ENCODE peak calls at places on chromosomes 12 and 14, in five cellular contexts. R is fibroblast of lung, I is H1, L is H9, F is neuronal stem cell. D is an unnamed sample. For H3K4me1, the result is how much of the 10 kb centered on the place peaks cover.

GRCh38 chr14:94104731-94105130 is 5.8 kb upstream of the IFI27 start:
- DNase-seq in R (no peak), I (no peak), L (no peak), F (no peak), D (no peak)

GRCh38 chr12:57726151-57726883 is 12.2 kb downstream of the AGAP2 start:
- DNase-seq in R (peak), I (peak), L (peak), F (peak), D (peak)

GRCh38 chr14:54600685-54601084 is 33.8 kb downstream of the SAMD4A start:
- DNase-seq in R (no peak), I (no peak), L (no peak), F (no peak), D (no peak)

GRCh38 chr12:11896530-11896929 is 174.2 kb upstream of the BCL2L14 start:
- DNase-seq in R (no peak), I (no peak), L (no peak), F (no peak), D (no peak)

GRCh38 chr12:77087427-77087826 is 22.1 kb upstream of the E2F7 start:
- DNase-seq in R (peak), I (no peak), L (no peak), F (no peak), D (no peak)

GRCh38 chr14:56805992-56806737 is 4.1 kb downstream of the OTX2 start:
- DNase-seq in R (no peak), I (peak), L (no peak), F (no peak), D (no peak)

GRCh38 chr12:102438047-102438822 is 42.1 kb downstream of the IGF1 start:
- DNase-seq in R (no peak), I (no peak), L (no peak), F (no peak), D (no peak)

GRCh38 chr14:58129208-58129607 is 22.8 kb downstream of the ARMH4 start:
- DNase-seq in R (no peak), I (no peak), L (no peak), F (no peak), D (no peak)

GRCh38 chr14:44530482-44530881 is 23.4 kb upstream of the FSCB start:
- DNase-seq in R (no peak), I (no peak), L (no peak), F (no peak), D (no peak)

GRCh38 chr14:65949711-65950516 is 536.3 kb upstream of the CCDC196 start:
- DNase-seq in R (peak), I (no peak), L (no peak), F (no peak), D (peak)

GRCh38 chr12:119115296-119115905 is 63.3 kb upstream of the HSPB8 start:
- DNase-seq in R (peak), I (peak), L (peak), F (peak), D (no peak)

GRCh38 chr14:21241218-21241819 is 27.9 kb downstream of the HNRNPC start:
- DNase-seq in R (peak), I (no peak), L (no peak), F (no peak), D (no peak)

GRCh38 chr14:106842687-106843086 is 1316.3 kb downstream of the TMEM121 start:
- DNase-seq in R (no peak), I (no peak), L (no peak), F (no peak), D (no peak)

GRCh38 chr12:69070319-69071090 is 137.5 kb upstream of the CPM start:
- DNase-seq in R (peak), I (peak), L (peak), F (peak), D (no peak)

GRCh38 chr14:55102141-55102547 is 26.9 kb upstream of the LGALS3 start:
- DNase-seq in R (peak), I (no peak), L (peak), F (no peak), D (peak)

GRCh38 chr12:44317651-44318126 is 481.8 kb downstream of the TMEM117 start:
- DNase-seq in R (peak), I (peak), L (peak), F (peak), D (no peak)

GRCh38 chr12:92503029-92503931 is 199.5 kb upstream of the PLEKHG7 start:
- DNase-seq in R (peak), I (no peak), L (no peak), F (no peak), D (no peak)

GRCh38 chr14:64095620-64096019 is 198.6 kb downstream of the ESR2 start:
- DNase-seq in R (peak), I (no peak), L (no peak), F (no peak), D (no peak)

GRCh38 chr12:105399428-105400081 is 69.1 kb downstream of the C12orf75 start:
- DNase-seq in R (no peak), I (no peak), L (no peak), F (no peak), D (no peak)

GRCh38 chr12:32742133-32742532 is 13.6 kb downstream of the YARS2 start:
- DNase-seq in R (no peak), I (no peak), L (no peak), F (no peak), D (no peak)

GRCh38 chr14:52077261-52077984 is 8.6 kb upstream of the NID2 start:
- DNase-seq in R (peak), I (no peak), L (no peak), F (no peak), D (no peak)

GRCh38 chr14:103594265-103594664 is 31.5 kb downstream of the COA8 start:
- DNase-seq in R (peak), I (no peak), L (peak), F (peak), D (peak)

GRCh38 chr12:7158866-7159600 is 28.9 kb downstream of the CLSTN3 start:
- DNase-seq in R (no peak), I (no peak), L (no peak), F (no peak), D (no peak)

GRCh38 chr12:115638753-115639666 is 638.5 kb downstream of the MED13L start:
- DNase-seq in R (no peak), I (peak), L (no peak), F (peak), D (no peak)

GRCh38 chr12:57525615-57526383 is 3.2 kb downstream of the MBD6 start:
- DNase-seq in R (no peak), I (no peak), L (no peak), F (no peak), D (no peak)

DNA sequence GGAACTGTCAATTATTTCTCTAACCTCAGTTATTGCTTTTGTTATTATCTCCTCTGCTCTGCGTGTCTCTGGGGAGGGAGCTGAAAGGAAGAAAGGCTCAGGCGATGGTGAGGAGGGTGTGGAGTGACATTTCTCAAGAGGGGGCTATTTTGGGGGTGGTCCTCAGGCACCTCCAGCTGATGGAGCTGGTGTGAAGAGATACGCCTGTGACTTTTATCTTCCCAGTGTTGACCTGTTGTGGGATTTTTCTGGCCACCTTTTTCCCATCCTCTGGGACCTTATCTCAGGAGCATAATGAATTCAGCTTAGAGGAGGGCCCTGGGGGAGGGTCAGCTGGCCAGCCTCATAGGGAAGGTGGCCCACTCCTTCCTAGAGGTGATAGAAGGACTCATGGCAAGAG is 26.4 kb downstream of the KCNA5 start:
- DNase-seq in R (no peak), I (no peak), L (no peak), F (no peak), D (no peak)
- H3K9ac ChIP-seq in R (no peak), I (no peak), L (no peak), F (no peak), D (no peak)

GRCh38 chr12:54373619-54374554 is 9.6 kb upstream of the GPR84 start:
- DNase-seq in R (no peak), I (no peak), L (no peak), F (no peak), D (no peak)
- H3K4me1 ChIP-seq in R (under half), I (under half), L (under half), F (under half), D (under half)

DNA sequence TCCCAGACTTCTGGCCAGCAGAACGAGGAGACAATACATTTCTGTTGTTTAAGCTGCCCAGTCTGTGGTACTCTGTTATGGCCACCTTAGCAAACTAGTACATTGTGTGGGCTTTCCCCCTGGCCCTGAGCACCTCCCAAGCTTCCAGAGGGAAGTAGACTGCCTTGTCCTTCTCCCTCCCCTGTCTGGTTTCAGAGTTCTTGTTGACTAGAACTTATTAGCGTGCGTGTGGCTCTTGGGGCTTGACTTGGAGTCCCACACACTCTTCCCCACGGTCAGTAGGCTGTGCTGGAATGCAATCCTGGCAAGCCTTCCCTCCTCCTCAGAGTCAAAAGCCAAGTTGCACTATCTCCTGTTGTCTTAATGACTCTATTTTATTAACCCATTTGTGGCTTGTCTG is 27.7 kb downstream of the FBLN5 start:
- DNase-seq in R (peak), I (no peak), L (no peak), F (no peak), D (no peak)
- H3K9ac ChIP-seq in R (no peak), I (no peak), L (no peak), F (no peak), D (no peak)

DNA sequence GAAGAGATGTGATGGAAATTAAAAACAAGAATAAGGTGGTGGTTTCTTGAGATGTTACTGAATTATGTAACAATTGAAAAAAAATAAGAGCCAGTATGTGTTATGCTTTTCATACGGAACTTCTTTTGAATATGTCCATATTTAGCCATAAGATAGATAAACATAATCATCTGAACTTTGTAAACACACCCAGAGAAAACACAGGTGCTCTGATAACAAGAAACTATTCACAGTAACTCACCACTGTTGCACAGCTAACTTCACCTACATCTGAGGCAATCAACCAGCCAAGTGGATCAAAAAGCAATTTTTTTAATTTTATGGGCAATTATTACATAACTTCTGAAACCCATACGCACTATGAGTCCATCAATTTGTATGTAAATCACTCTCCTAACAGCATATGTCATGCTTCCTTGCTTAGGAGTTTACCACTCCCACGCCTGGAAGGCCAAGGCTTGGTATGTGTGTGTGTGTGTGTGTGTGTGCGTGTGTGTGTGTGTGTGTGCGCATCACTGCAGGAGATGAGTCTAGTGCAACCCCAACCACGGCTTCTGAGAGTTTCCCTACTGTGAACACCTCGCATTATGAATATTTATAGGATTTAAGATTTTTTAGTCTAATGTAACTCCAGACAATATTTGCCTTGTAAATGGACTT is 443.4 kb downstream of the BCAT1 start:
- DNase-seq in R (no peak), I (no peak), L (no peak), F (no peak), D (no peak)
- H3K4me1 ChIP-seq in R (under half), I (under half), L (under half), F (under half), D (under half)

DNA sequence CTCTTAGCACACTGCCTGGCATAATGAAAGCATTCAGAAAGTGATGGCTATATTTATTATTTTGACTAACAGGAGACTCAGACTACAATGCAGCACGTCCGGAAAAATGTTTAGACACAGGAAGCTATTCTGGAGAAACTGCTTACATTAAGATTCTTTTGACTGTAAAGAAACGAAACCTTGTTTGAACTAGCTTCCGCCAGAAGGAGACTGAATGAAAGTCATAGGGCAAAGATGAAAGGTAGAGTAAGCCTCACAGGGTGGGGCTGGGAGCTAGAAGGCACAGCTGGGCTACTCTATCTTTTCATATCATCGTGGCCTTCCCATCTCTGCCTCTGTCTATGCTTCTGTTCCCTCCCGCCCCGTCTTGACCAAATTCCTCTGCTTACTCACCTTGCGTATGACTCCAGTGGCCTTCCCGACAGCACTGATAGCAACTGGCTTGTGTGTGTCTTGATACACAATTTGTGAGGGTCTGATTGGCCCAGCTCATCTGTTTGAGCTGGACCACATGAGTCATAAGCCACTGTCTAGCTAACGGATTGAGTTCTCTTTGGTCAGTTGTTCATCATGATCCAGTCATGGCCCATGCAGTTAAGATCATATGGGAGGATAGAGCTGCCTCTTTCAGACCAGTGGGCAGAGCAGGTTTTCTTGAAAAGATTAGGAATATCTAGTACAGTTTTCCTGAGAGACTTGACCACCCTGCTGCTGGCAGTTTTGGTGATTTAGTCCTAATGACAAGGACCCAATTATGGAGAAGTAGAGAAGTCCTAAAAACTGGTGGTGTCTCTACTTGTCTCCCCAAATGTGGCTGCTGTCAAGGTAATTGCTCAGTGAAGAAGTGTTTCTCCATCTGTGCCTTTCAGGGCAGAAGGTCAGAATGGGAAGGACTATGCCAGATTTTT is 151.5 kb upstream of the SLC38A2 start:
- DNase-seq in R (peak), I (no peak), L (no peak), F (no peak), D (no peak)
- H3K9ac ChIP-seq in R (peak), I (no peak), L (no peak), F (no peak), D (no peak)

D was measured in kidney.